ENCODE peak calls at places on chromosome 9, in five cellular contexts. H is heart left ventricle, K is spleen, W is A549, U is gastrocnemius medialis. N is an unnamed sample.

GRCh38 chr9:134237630-134238265 is 73.4 kb upstream of the RNU6ATAC start:
- DNase-seq in W (no peak), U (no peak), K (no peak), H (no peak), N (no peak)

GRCh38 chr9:92097997-92098482 is 17.2 kb downstream of the SPTLC1 start:
- DNase-seq in W (no peak), H (peak), U (peak), K (peak), N (peak)

GRCh38 chr9:4066682-4067081 is 233.2 kb downstream of the GLIS3 start:
- DNase-seq in H (no peak), U (no peak), W (no peak), K (no peak), N (no peak)

GRCh38 chr9:79581794-79582193 is 10.0 kb downstream of the TLE4 start:
- DNase-seq in K (no peak), U (no peak), W (peak), H (no peak), N (no peak)

GRCh38 chr9:16085167-16085718 is 532.4 kb downstream of the CCDC171 start:
- DNase-seq in U (no peak), H (no peak), K (no peak), W (no peak), N (no peak)

GRCh38 chr9:110270211-110270995 is 14.1 kb upstream of the TXN start:
- DNase-seq in H (no peak), W (no peak), U (no peak), K (no peak), N (no peak)

GRCh38 chr9:121269030-121269887 is 1.3 kb downstream of the GSN start:
- DNase-seq in W (no peak), U (no peak), K (no peak), H (no peak), N (peak)

GRCh38 chr9:98707158-98708102 is 1.3 kb downstream of the GABBR2 start:
- DNase-seq in W (peak), K (no peak), H (peak), U (no peak), N (no peak)

GRCh38 chr9:86975571-86975970 is 28.3 kb upstream of the GAS1 start:
- DNase-seq in H (no peak), W (no peak), U (no peak), K (no peak), N (no peak)

GRCh38 chr9:6471231-6471630 is 58.2 kb downstream of the UHRF2 start:
- DNase-seq in K (no peak), U (no peak), H (no peak), W (no peak), N (no peak)

DNA sequence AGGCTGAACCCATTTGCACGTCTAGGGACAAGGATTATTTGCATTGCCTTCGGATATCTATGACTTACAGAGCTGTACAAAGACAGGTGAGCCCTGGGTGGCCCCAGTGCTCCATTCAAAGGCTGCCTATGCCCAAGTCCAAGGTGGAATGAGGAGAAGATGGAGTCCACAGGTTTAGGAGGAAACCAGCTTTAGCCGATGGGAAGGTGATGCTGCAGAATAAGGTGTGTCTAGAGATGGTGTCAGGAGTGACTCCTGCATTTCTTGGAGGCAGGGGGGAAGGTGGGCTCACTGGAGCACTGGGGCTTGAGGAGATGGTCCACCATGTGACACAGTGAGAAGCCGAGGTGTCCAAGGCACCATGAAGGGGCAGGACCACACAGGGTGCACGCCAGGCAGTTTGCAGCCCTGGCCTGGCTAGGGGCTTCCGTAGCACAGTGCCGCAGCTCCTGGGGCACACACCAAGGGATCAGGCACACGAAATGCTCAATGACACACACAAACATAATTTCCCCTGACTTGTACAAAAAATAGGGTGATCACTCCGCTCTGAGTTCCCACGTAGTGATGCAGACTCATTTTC is 32.1 kb downstream of the SEMA4D start:
- DNase-seq in K (no peak), W (no peak), H (no peak), U (peak), N (no peak)
- TF ChIP-seq POLR2A in K (no peak), W (no peak), H (no peak), U (no peak), N (no peak)

DNA sequence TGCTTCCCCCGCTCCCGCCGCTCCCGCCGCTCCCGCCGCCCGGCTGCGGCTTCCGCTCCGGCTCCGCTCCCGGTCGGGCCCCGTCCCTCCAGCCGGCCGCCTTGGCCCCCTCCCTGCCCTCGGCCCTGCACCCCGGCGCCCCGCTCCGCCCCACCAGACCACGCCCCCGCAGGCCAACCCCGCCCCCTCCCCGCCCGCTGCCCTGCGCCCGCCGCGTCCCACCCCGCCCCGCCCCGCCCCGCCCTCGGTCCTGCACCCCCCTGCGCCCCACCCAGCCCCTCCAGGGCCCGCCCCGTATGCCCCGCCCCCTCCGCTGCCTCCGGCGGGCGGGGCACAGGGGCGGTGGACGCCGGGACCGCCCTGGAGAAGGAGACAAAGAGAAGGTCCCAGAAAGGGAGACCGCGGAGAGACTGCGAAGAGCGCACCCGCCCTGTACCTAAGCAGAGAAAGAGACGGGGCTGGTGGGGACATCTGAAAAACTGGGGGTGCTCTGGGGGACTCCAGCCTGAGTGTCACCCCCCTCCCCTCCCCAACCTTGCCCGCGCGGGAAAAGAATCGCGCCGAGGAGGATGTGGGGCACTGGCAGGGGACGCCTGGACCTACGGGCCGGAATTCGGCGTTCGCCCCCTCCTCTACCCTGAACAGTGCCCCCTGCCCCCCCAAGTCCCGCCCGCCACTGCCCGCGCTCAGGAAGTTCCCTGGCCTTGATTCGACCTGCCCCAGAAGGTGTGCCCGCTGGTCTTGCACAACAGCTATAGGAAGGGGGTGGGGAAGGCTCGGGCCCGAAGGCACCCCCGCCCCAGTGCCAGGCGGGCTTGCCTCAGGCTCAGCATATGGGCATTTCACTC is 42.9 kb upstream of the STXBP1 start:
- DNase-seq in W (peak), K (peak), U (peak), H (peak), N (peak)
- TF ChIP-seq POLR2A in W (peak), K (no peak), U (peak), H (no peak), N (peak)

DNA sequence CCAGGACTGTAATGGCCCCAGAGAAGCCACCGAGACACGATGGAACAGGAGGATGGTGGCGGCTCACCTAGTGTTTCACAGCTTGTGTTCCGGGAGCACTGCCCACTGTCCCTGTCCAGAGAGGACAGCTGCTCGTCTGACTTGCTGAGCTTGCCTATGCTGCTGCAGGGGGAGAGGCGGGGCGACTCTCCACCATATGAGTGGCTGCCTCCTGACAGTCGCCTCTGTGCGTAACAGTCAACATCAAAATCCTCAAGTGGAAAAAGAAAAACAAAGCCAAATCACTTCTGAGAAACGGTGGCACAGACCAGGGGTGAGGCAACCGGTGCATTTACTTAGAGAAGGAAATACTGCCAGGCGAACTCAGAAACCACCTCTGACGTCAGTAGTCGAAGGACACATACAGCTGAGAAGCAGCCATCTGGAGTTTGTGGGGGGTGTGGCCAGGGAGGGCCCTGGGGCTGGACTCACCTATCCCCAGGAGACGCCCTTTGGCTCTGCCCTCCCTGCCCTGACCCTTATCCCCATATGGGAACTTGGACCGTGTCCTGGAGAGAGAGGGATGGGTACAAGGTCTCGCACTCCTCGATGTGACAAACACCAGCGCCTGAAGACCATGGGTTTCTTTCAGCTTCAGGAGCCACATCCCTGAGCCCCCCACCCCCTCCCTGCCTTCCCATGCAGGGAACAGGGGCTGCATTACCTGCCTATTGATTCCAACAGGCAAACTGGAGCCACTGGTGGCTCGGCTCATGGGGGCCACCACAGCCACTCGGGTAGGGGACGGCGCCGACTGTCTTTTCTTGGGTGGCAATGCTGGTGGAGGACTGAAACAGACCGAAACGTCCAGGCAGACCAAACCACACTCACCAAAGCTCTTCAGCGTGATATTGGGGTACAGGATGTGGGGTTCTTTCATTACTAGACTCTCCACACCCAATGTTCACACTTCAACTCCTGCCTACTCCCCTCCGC is 82.8 kb downstream of the PRRT1B start:
- DNase-seq in U (peak), W (no peak), H (peak), K (peak), N (no peak)
- TF ChIP-seq POLR2A in U (peak), W (no peak), H (no peak), K (peak), N (no peak)

DNA sequence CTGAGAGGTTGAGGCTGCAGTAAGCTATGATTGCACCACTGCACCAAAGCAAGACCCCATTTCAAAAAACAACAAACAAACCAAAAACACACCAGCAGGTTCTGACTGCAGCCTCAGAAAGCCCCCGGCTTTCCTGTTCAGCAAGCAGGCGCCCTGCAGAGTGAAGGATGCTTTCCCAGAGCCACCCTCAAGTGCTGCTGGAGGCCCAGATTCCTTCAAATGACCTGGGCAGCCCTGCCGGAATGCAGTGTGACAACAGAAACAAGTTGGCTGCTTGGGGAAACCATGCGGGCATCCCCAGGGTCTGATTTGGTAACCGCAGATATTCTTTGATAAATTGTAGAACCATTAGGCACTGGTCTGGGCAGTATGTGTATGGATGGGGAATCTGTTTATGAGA is 35.7 kb upstream of the GNE start:
- DNase-seq in U (no peak), H (no peak), K (no peak), W (no peak), N (no peak)
- TF ChIP-seq POLR2A in U (no peak), H (no peak), K (no peak), W (no peak), N (no peak)

GRCh38 chr9:72150653-72151052 is 1.4 kb downstream of the GDA start:
- DNase-seq in K (no peak), U (no peak), H (no peak), W (no peak), N (no peak)

GRCh38 chr9:72151099-72151498 is 1.9 kb downstream of the GDA start:
- DNase-seq in K (no peak), W (no peak), H (no peak), U (no peak), N (no peak)

GRCh38 chr9:72150172-72150571 is 932 bp downstream of the GDA start:
- DNase-seq in K (no peak), H (no peak), W (no peak), U (no peak), N (no peak)

GRCh38 chr9:72147676-72148075 is 1.6 kb upstream of the GDA start:
- DNase-seq in H (no peak), K (no peak), U (no peak), W (no peak), N (no peak)

DNA sequence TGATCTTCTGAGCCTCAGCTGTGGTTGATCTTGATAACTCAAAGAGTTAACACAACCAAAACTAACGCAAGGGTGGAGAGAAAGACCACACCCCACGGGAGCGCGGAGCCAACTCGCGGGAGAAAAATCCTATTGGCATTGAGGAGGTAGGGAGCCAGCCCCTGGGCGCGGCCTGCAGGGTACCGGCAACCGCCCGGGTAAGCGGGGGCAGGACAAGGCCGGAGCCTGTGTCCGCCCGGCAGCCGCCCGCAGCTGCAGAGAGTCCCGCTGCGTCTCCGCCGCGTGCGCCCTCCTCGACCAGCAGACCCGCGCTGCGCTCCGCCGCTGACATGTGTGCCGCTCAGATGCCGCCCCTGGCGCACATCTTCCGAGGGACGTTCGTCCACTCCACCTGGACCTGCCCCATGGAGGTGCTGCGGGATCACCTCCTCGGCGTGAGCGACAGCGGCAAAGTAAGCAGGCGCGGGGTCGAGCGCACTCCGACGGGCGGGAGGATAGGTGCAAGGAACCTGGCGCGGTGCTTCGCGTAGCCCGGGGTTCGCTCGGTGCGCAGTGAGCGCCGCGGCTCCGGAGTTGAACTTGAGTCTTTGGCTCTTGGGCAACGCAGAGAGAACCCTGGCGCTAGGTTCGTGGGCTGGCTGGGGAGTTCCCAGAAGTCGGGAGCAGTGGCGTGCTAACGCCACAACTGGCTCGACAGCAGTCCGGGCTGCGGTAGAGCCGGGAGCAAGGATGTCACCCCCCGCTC is at the start of gene GDA:
- DNase-seq in U (no peak), W (peak), K (no peak), H (no peak), N (no peak)
- TF ChIP-seq POLR2A in U (no peak), W (peak), K (no peak), H (no peak), N (no peak)

GRCh38 chr9:70910598-70910997 is 210.8 kb downstream of the TRPM3 start:
- DNase-seq in H (no peak), W (no peak), U (no peak), K (no peak), N (no peak)
- TF ChIP-seq POLR2A in H (no peak), W (no peak), U (no peak), K (no peak), N (no peak)

DNA sequence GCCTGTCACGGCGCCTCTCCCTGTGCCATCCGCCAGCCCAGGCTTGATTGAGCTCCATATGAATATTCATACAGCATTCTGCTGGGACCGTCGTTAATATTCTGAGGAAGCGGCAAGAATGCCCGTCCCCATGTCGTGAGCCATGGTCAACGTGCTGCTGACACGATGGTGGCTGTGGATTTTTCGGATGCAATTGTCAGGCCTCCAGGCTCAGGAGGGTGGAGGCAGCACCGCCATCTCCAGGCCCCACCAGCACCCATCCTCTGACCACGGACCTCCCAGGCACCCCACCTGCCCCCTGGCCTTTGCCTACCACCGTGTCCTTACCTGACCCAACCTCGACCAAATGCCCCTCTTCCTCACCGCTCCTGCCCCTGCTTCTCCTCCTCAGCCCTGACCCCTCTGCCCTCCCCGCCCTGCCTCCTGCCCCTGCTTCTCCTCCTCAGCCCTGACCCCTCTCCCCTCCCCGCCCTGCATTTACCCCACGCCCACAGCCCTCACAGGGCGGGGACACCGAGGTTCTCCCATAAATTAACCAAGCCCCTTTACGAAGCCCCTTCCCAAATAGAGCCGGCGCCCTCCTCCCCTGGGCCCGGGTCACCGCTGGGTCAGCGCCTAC is 9.9 kb downstream of the TMEM250 start:
- DNase-seq in W (no peak), U (no peak), H (no peak), K (peak), N (no peak)
- TF ChIP-seq POLR2A in W (no peak), U (no peak), H (no peak), K (no peak), N (no peak)

DNA sequence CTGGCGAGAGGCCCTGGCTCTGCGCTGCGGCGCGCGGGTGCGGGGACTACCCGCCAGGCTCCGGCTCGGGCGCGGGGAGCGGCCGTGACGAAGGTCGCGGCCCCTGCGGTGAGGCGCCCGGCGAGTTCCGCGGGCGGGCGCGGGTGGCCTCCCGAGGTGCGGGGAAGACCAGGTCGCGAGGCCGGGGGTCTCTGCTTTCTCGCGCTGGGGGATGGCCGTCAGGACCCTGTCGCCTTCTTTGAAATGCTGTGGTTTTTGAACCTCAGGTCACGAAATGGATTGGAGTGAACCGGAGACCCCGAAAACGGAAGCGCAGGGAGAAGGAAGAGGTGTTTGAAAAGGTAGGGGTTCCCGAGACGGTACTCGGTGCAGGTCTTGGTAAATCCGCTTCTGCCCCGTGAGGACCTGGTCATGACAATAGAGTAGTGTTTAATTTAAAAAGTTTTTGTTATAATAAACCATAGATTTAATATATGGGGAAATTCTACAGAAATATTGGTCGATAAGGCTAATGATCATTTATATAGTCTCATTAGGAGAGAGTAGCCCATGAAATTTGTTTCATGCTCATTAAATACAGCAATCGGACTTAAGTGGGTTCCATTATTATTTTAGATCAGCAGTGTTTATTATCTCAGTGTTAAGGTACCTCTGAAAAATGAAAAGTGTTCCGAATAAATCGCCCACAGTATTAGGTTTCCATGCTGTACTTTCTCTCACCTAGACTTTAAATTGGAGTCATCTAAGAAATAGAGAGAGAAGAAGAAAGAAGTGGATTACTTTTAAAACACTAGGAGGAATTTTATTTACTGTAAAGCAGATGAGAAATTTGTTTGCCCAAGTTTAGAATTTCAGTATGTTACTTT is 279.0 kb downstream of the AOPEP start:
- DNase-seq in U (no peak), W (peak), H (no peak), K (no peak), N (no peak)
- TF ChIP-seq POLR2A in U (peak), W (no peak), H (no peak), K (no peak), N (no peak)

GRCh38 chr9:37903831-37904646 is at the start of gene SLC25A51:
- DNase-seq in K (peak), U (peak), W (peak), H (peak), N (peak)

GRCh38 chr9:37904647-37905505 is 949 bp upstream of the SLC25A51 start:
- DNase-seq in H (peak), U (no peak), K (peak), W (no peak), N (no peak)

GRCh38 chr9:37903581-37903830 is 421 bp downstream of the SLC25A51 start:
- DNase-seq in U (peak), K (peak), H (peak), W (no peak), N (no peak)

GRCh38 chr9:37902131-37902530 is 1.8 kb downstream of the SLC25A51 start:
- DNase-seq in H (no peak), K (no peak), U (no peak), W (no peak), N (no peak)

GRCh38 chr9:37902804-37903580 is 935 bp downstream of the SLC25A51 start:
- DNase-seq in K (peak), W (peak), H (no peak), U (no peak), N (no peak)
- TF ChIP-seq POLR2A in K (no peak), W (no peak), H (no peak), U (no peak), N (no peak)